ENCODE peak calls at places on chromosomes 5 and 9, in nine cellular contexts. S is NCI-H1694; P is ureter; Z is ascending aorta; C is mucosa of descending colon; N is left cardiac atrium; E is heart right ventricle; I is M059J; Y is activated CD8-positive, alpha-beta memory T cell treated with anti-CD3 and anti-CD28 coated beads, Interleukin-2, amount 10 ng/mL, durations not matched to agents 7 days and 5 days. U is an unnamed sample.

GRCh38 chr5:164009628-164010027 is 504.2 kb downstream of the MAT2B start:
- DNase-seq in S (no peak), P (no peak), Z (no peak), C (no peak), N (no peak), E (no peak), I (no peak), Y (no peak), U (no peak)

GRCh38 chr5:131386779-131387178 is 122.9 kb downstream of the CDC42SE2 start:
- DNase-seq in S (no peak), P (no peak), Z (no peak), C (no peak), N (no peak), E (no peak), I (peak; percentile 64), Y (no peak), U (no peak)

GRCh38 chr5:24367211-24367610 is 277.6 kb downstream of the CDH10 start:
- DNase-seq in S (no peak), P (no peak), Z (no peak), C (no peak), N (no peak), E (no peak), I (no peak), Y (no peak), U (no peak)

GRCh38 chr5:89827388-89827787 is 582.2 kb downstream of the CETN3 start:
- DNase-seq in S (no peak), P (no peak), Z (no peak), C (no peak), N (no peak), E (no peak), I (no peak), Y (no peak), U (no peak)

GRCh38 chr5:961002-961710 is 47.4 kb upstream of the NKD2 start:
- DNase-seq in S (peak; percentile 24), P (peak; percentile 42), Z (no peak), C (no peak), N (no peak), E (peak; percentile 17), I (no peak), Y (no peak), U (peak; percentile 59)

GRCh38 chr9:17962747-17963146 is 383.9 kb downstream of the SH3GL2 start:
- DNase-seq in S (no peak), P (no peak), Z (peak; percentile 62), C (no peak), N (peak; percentile 57), E (peak; percentile 19), I (peak; percentile 7), Y (no peak), U (no peak)

GRCh38 chr5:74625742-74626241 is 14.7 kb downstream of the ENC1 start:
- DNase-seq in S (peak; percentile 16), P (no peak), Z (no peak), C (no peak), N (no peak), E (no peak), I (peak; percentile 80), Y (no peak), U (no peak)

GRCh38 chr5:132085686-132086085 is 12.1 kb downstream of the CSF2 start:
- DNase-seq in S (no peak), P (no peak), Z (no peak), C (no peak), N (no peak), E (no peak), I (no peak), Y (no peak), U (no peak)

GRCh38 chr9:107737987-107738743 is 248.6 kb upstream of the KLF4 start:
- DNase-seq in S (peak; percentile 42), P (peak; percentile 60), Z (peak; percentile 80), C (peak; percentile 43), N (peak; percentile 82), E (peak; percentile 46), I (peak; percentile 71), Y (no peak), U (no peak)

GRCh38 chr9:133505186-133505830 is 19.5 kb downstream of the MYMK start:
- DNase-seq in S (no peak), P (no peak), Z (no peak), C (no peak), N (no peak), E (no peak), I (peak; percentile 58), Y (no peak), U (no peak)

GRCh38 chr9:125161284-125161918 is 18.1 kb upstream of the SCAI start:
- DNase-seq in S (no peak), P (no peak), Z (no peak), C (no peak), N (no peak), E (no peak), I (peak; percentile 24), Y (no peak), U (no peak)

GRCh38 chr9:94507531-94508258 is 47.2 kb upstream of the PCAT7 start:
- DNase-seq in S (no peak), P (no peak), Z (no peak), C (no peak), N (no peak), E (no peak), I (no peak), Y (no peak), U (no peak)

GRCh38 chr5:43973318-43973717 is 370.3 kb downstream of the NNT start:
- DNase-seq in S (no peak), P (no peak), Z (no peak), C (no peak), N (no peak), E (no peak), I (no peak), Y (no peak), U (no peak)

GRCh38 chr9:135085830-135086546 is 1.5 kb upstream of the OLFM1 start:
- DNase-seq in S (peak; percentile 50), P (peak; percentile 82), Z (peak; percentile 81), C (peak; percentile 89), N (peak; percentile 79), E (peak; percentile 73), I (peak; percentile 50), Y (peak; percentile 58), U (peak; percentile 88)

GRCh38 chr5:98349251-98349989 is 424.0 kb upstream of the RGMB start:
- DNase-seq in S (no peak), P (no peak), Z (no peak), C (no peak), N (no peak), E (no peak), I (peak; percentile 76), Y (no peak), U (no peak)

GRCh38 chr9:83707518-83707767 is 315 bp downstream of the UBQLN1 start:
- DNase-seq in S (peak; percentile 20), P (no peak), Z (peak; percentile 89), C (no peak), N (peak; percentile 86), E (no peak), I (peak; percentile 81), Y (no peak), U (no peak)

GRCh38 chr9:21265421-21266189 is 25.8 kb upstream of the IFNA14 start:
- DNase-seq in S (no peak), P (no peak), Z (no peak), C (no peak), N (no peak), E (no peak), I (peak; percentile 12), Y (no peak), U (no peak)

GRCh38 chr5:124732891-124733670 is 13.4 kb downstream of the ZNF608 start:
- DNase-seq in S (no peak), P (no peak), Z (no peak), C (no peak), N (no peak), E (no peak), I (no peak), Y (no peak), U (no peak)

GRCh38 chr9:109903515-109904138 is 123.6 kb downstream of the PALM2AKAP2 start:
- DNase-seq in S (peak; percentile 62), P (peak; percentile 63), Z (no peak), C (peak; percentile 88), N (peak; percentile 55), E (peak; percentile 82), I (peak; percentile 72), Y (peak; percentile 69), U (no peak)

GRCh38 chr9:124436320-124436719 is 13.9 kb upstream of the ADGRD2 start:
- DNase-seq in S (no peak), P (no peak), Z (no peak), C (no peak), N (no peak), E (no peak), I (no peak), Y (no peak), U (no peak)

GRCh38 chr5:125061726-125062125 is 315.3 kb upstream of the ZNF608 start:
- DNase-seq in S (no peak), P (no peak), Z (no peak), C (no peak), N (no peak), E (no peak), I (no peak), Y (no peak), U (no peak)